ENCODE peak calls at places on chromosomes 7 and 10, in four cellular contexts. H is HL-60, Y is K562, F is GM12878. L is an unnamed sample.

GRCh38 chr7:96962221-96962620 is 43.1 kb upstream of the DLX6 start:
- DNase-seq in H (no peak), Y (no peak), F (no peak), L (no peak)

GRCh38 chr10:68647928-68648327 is 73.1 kb upstream of the CCAR1 start:
- DNase-seq in H (no peak), Y (no peak), F (no peak), L (no peak)

GRCh38 chr7:55271661-55272060 is 93.5 kb upstream of the LANCL2 start:
- DNase-seq in H (no peak), Y (peak), F (no peak), L (no peak)

GRCh38 chr10:63829020-63829419 is 307.8 kb downstream of the REEP3 start:
- DNase-seq in H (no peak), Y (no peak), F (no peak), L (no peak)

GRCh38 chr7:134330990-134331389 is 14.3 kb upstream of the SLC35B4 start:
- DNase-seq in H (no peak), Y (no peak), F (no peak), L (no peak)

GRCh38 chr10:112230325-112230988 is 46.9 kb upstream of the GPAM start:
- DNase-seq in H (no peak), Y (no peak), F (no peak), L (no peak)

GRCh38 chr10:88456730-88457129 is 126.4 kb downstream of the RNLS start:
- DNase-seq in H (peak), Y (no peak), F (no peak), L (no peak)

GRCh38 chr7:80587538-80587937 is 50.9 kb upstream of the CD36 start:
- DNase-seq in H (no peak), Y (no peak), F (no peak), L (no peak)

GRCh38 chr7:90412458-90413184 is 9.4 kb downstream of the CLDN12 start:
- DNase-seq in H (peak), Y (peak), F (no peak), L (no peak)

GRCh38 chr7:41630741-41631140 is 72.1 kb downstream of the INHBA start:
- DNase-seq in H (no peak), Y (no peak), F (peak), L (no peak)

GRCh38 chr7:70736715-70737460 is 395.1 kb upstream of the GALNT17 start:
- DNase-seq in H (no peak), Y (no peak), F (no peak), L (no peak)

GRCh38 chr7:101527844-101528667 is 101.0 kb downstream of the MYL10 start:
- DNase-seq in H (no peak), Y (no peak), F (no peak), L (no peak)

GRCh38 chr10:69068549-69068948 is 19.4 kb upstream of the SRGN start:
- DNase-seq in H (peak), Y (no peak), F (no peak), L (no peak)

GRCh38 chr7:30596043-30596641 is 1.5 kb downstream of the GARS1 start:
- DNase-seq in H (peak), Y (peak), F (no peak), L (no peak)

GRCh38 chr10:72637398-72637857 is 11.5 kb upstream of the MICU1 start:
- DNase-seq in H (peak), Y (peak), F (peak), L (peak)

GRCh38 chr7:155769701-155770100 is 42.6 kb downstream of the SHH start:
- DNase-seq in H (no peak), Y (no peak), F (no peak), L (no peak)

GRCh38 chr10:10785627-10786333 is 231.9 kb upstream of the CELF2 start:
- DNase-seq in H (no peak), Y (no peak), F (no peak), L (no peak)

GRCh38 chr7:110119883-110120581 is 970.9 kb upstream of the LRRN3 start:
- DNase-seq in H (no peak), Y (no peak), F (no peak), L (no peak)

GRCh38 chr10:43845121-43845520 is 196.4 kb upstream of the ZNF32 start:
- DNase-seq in H (no peak), Y (no peak), F (no peak), L (no peak)

GRCh38 chr10:101650841-101651240 is 44.1 kb downstream of the FBXW4 start:
- DNase-seq in H (no peak), Y (no peak), F (no peak), L (no peak)

GRCh38 chr10:62590305-62590704 is 214.2 kb upstream of the ADO start:
- DNase-seq in H (no peak), Y (no peak), F (no peak), L (no peak)

GRCh38 chr10:102775973-102776669 is 32.4 kb downstream of the WBP1L start:
- DNase-seq in H (peak), Y (peak), F (no peak), L (no peak)

GRCh38 chr10:71244638-71245419 is 32.5 kb downstream of the UNC5B start:
- DNase-seq in H (peak), Y (no peak), F (no peak), L (no peak)

GRCh38 chr10:62826275-62826674 is 10.1 kb upstream of the EGR2 start:
- DNase-seq in H (no peak), Y (no peak), F (no peak), L (no peak)

GRCh38 chr7:139671967-139672366 is 105.8 kb downstream of the HIPK2 start:
- DNase-seq in H (no peak), Y (no peak), F (no peak), L (no peak)

GRCh38 chr7:1457949-1458675 is 1.2 kb downstream of the MICALL2 start:
- DNase-seq in H (peak), Y (no peak), F (no peak), L (no peak)

GRCh38 chr7:76358053-76358477 is 726 bp downstream of the YWHAG start:
- DNase-seq in H (peak), Y (peak), F (no peak), L (no peak)

GRCh38 chr10:16835223-16835622 is 18.0 kb upstream of the RSU1 start:
- DNase-seq in H (no peak), Y (no peak), F (no peak), L (no peak)

GRCh38 chr10:93771354-93771753 is 13.6 kb downstream of the LGI1 start:
- DNase-seq in H (no peak), Y (no peak), F (no peak), L (no peak)

GRCh38 chr10:93777092-93777491 is 19.4 kb downstream of the LGI1 start:
- DNase-seq in H (no peak), Y (no peak), F (no peak), L (no peak)

GRCh38 chr10:93773705-93774104 is 16.0 kb downstream of the LGI1 start:
- DNase-seq in H (no peak), Y (no peak), F (no peak), L (no peak)

GRCh38 chr10:93773120-93773519 is 15.4 kb downstream of the LGI1 start:
- DNase-seq in H (no peak), Y (peak), F (no peak), L (no peak)

GRCh38 chr10:93775330-93775729 is 17.6 kb downstream of the LGI1 start:
- DNase-seq in H (no peak), Y (no peak), F (no peak), L (no peak)
- TF ChIP-seq SPI1 in H (no peak), Y (no peak), F (no peak), L (no peak)

GRCh38 chr10:74502963-74503608 is 323.3 kb upstream of the KAT6B start:
- DNase-seq in H (no peak), Y (no peak), F (peak), L (no peak)
- TF ChIP-seq SPI1 in H (no peak), Y (no peak), F (no peak), L (no peak)

GRCh38 chr10:26046073-26046684 is 112.2 kb downstream of the MYO3A start:
- DNase-seq in H (no peak), Y (no peak), F (no peak), L (no peak)
- TF ChIP-seq SPI1 in H (no peak), Y (no peak), F (no peak), L (no peak)

GRCh38 chr10:27646194-27646593 is 99.4 kb downstream of the MKX start:
- DNase-seq in H (no peak), Y (no peak), F (no peak), L (no peak)
- TF ChIP-seq SPI1 in H (no peak), Y (no peak), F (no peak), L (no peak)

GRCh38 chr10:106898441-106898840 is 266.1 kb downstream of the SORCS1 start:
- DNase-seq in H (no peak), Y (no peak), F (no peak), L (no peak)

GRCh38 chr10:106900041-106900674 is 264.3 kb downstream of the SORCS1 start:
- DNase-seq in H (no peak), Y (no peak), F (no peak), L (no peak)

GRCh38 chr10:106894675-106895074 is 269.8 kb downstream of the SORCS1 start:
- DNase-seq in H (no peak), Y (no peak), F (no peak), L (no peak)

GRCh38 chr10:106897631-106898161 is 266.8 kb downstream of the SORCS1 start:
- DNase-seq in H (no peak), Y (no peak), F (no peak), L (no peak)
- TF ChIP-seq SPI1 in H (no peak), Y (no peak), F (no peak), L (no peak)

GRCh38 chr10:90162464-90162863 is 461.1 kb downstream of the KIF20B start:
- DNase-seq in H (no peak), Y (no peak), F (no peak), L (no peak)

GRCh38 chr10:90168244-90168643 is 466.9 kb downstream of the KIF20B start:
- DNase-seq in H (no peak), Y (no peak), F (no peak), L (no peak)

GRCh38 chr10:90171014-90171722 is 469.8 kb downstream of the KIF20B start:
- DNase-seq in H (no peak), Y (no peak), F (no peak), L (no peak)

DNA sequence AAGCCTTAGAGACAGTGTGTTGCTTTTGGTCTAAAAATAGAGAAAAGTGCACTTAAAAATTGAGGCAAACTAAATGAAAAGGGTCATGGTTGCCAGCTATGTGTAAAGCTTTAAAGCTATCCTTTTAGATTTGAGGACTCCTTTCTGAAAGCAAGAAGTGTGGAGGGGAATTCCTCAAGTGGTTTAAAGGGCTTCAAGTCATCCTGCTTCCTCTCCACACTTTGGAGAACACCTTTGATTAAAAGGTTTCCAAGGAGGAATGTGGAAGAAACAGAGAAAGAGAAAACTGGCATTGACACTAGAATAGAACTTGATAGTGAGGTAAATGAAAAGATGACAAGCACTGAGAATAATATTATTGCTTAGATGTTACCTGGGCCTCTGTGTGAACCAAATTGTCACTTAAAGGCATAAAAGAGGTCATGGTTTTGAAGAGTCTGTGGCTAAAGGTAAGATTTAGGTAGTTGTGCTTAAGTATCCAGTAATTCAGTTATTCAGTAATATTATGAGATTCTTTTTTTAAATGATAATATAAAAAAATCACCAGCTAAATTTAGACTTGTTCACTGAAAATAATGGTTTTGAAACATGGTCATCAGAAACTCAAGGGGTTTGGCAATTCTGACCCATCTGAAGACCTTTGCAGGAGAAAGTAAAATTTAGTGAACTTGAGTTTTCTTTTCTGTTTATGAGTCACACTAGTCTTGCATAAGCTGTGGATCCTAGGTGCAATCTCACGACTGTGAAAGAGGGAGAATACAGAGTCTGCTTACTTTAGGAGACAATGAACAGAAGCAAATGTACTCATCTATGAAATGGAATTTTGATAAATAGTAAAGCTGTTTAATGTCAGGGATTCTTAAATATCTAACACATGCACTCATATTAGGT is 466.0 kb downstream of the KIF20B start:
- DNase-seq in H (no peak), Y (no peak), F (peak), L (no peak)
- TF ChIP-seq SPI1 in H (no peak), Y (no peak), F (peak), L (peak)

L was measured in GM12891.